ENCODE peak calls at places on chromosomes 16 and 17, in four cellular contexts. U is left ventricle myocardium inferior, L is cardiac muscle cell, O is lung. T is an unnamed sample.

GRCh38 chr16:53775106-53775820 is 71.3 kb downstream of the FTO start:
- DNase-seq in U (no peak), L (no peak), O (no peak), T (no peak)

GRCh38 chr16:10868089-10868488 is 8.9 kb upstream of the CIITA start:
- DNase-seq in U (no peak), L (no peak), O (no peak), T (no peak)

GRCh38 chr17:28173801-28174200 is 131.3 kb downstream of the NLK start:
- DNase-seq in U (no peak), L (peak; percentile 63), O (no peak), T (no peak)

GRCh38 chr17:34220045-34220775 is 34.9 kb upstream of the CCL2 start:
- DNase-seq in U (no peak), L (no peak), O (no peak), T (no peak)

GRCh38 chr16:28879841-28880588 is 1.7 kb downstream of the ATP2A1 start:
- DNase-seq in U (peak; percentile 88), L (peak; percentile 86), O (peak; percentile 90), T (peak; percentile 90)

GRCh38 chr17:36546418-36547093 is 1.8 kb downstream of the GGNBP2 start:
- DNase-seq in U (no peak), L (peak; percentile 14), O (no peak), T (no peak)

GRCh38 chr16:89764711-89765201 is 43.4 kb downstream of the ZNF276 start:
- DNase-seq in U (no peak), L (peak; percentile 5), O (peak; percentile 82), T (no peak)

GRCh38 chr16:67470314-67470713 is 10.6 kb downstream of the ATP6V0D1 start:
- DNase-seq in U (peak; percentile 91), L (no peak), O (peak; percentile 87), T (no peak)

GRCh38 chr17:76926237-76926866 is 58.1 kb downstream of the MGAT5B start:
- DNase-seq in U (no peak), L (no peak), O (no peak), T (no peak)

GRCh38 chr16:73095885-73096341 is 48.0 kb upstream of the ZFHX3 start:
- DNase-seq in U (no peak), L (peak; percentile 52), O (no peak), T (no peak)

GRCh38 chr17:80364091-80364691 is 50.8 kb upstream of the ENDOV start:
- DNase-seq in U (no peak), L (peak; percentile 11), O (no peak), T (peak; percentile 55)

GRCh38 chr17:1340371-1340770 is 59.7 kb downstream of the YWHAE start:
- DNase-seq in U (no peak), L (no peak), O (no peak), T (no peak)

GRCh38 chr17:81514735-81515529 is 2.3 kb upstream of the ACTG1 start:
- DNase-seq in U (peak; percentile 88), L (peak; percentile 90), O (peak; percentile 81), T (peak; percentile 84)

GRCh38 chr16:24929409-24929808 is 83.6 kb downstream of the SLC5A11 start:
- DNase-seq in U (no peak), L (no peak), O (no peak), T (no peak)

GRCh38 chr17:82943339-82943738 is 103.5 kb upstream of the ZNF750 start:
- DNase-seq in U (peak; percentile 7), L (no peak), O (no peak), T (no peak)

GRCh38 chr17:49717371-49717841 is 9.6 kb upstream of the SLC35B1 start:
- DNase-seq in U (no peak), L (no peak), O (no peak), T (no peak)

GRCh38 chr16:28157768-28158535 is 53.8 kb downstream of the XPO6 start:
- DNase-seq in U (no peak), L (peak; percentile 83), O (no peak), T (no peak)

GRCh38 chr17:50213026-50214015 is 11.9 kb upstream of the COL1A1 start:
- DNase-seq in U (no peak), L (no peak), O (no peak), T (peak; percentile 31)

GRCh38 chr16:73047536-73048291 is at the start of gene ZFHX3:
- DNase-seq in U (peak; percentile 79), L (peak; percentile 65), O (peak; percentile 70), T (peak; percentile 48)

GRCh38 chr17:29155235-29155965 is 24.8 kb downstream of the MYO18A start:
- DNase-seq in U (no peak), L (peak; percentile 64), O (no peak), T (peak; percentile 44)

GRCh38 chr17:58534901-58535421 is 20.5 kb upstream of the MTMR4 start:
- DNase-seq in U (peak; percentile 47), L (peak; percentile 67), O (no peak), T (no peak)

GRCh38 chr16:86865866-86866675 is 287.7 kb downstream of the FOXL1 start:
- DNase-seq in U (peak; percentile 86), L (no peak), O (no peak), T (no peak)

GRCh38 chr17:64178011-64178825 is 48.3 kb upstream of the ERN1 start:
- DNase-seq in U (no peak), L (no peak), O (no peak), T (no peak)

GRCh38 chr16:12084436-12084835 is 107.9 kb downstream of the SNX29 start:
- DNase-seq in U (no peak), L (no peak), O (no peak), T (no peak)

GRCh38 chr17:81422776-81423697 is 27.8 kb downstream of the BAHCC1 start:
- DNase-seq in U (peak; percentile 70), L (peak; percentile 96), O (peak; percentile 76), T (peak; percentile 89)

GRCh38 chr17:79769596-79770520 is 8.1 kb upstream of the CBX2 start:
- DNase-seq in U (no peak), L (no peak), O (no peak), T (no peak)

GRCh38 chr16:80058236-80058635 is 457.7 kb upstream of the MAF start:
- DNase-seq in U (peak; percentile 55), L (peak; percentile 27), O (peak; percentile 29), T (peak; percentile 78)

GRCh38 chr17:51351890-51352289 is 91.5 kb downstream of the UTP18 start:
- DNase-seq in U (peak; percentile 18), L (peak; percentile 74), O (no peak), T (peak; percentile 72)

GRCh38 chr16:2586241-2586640 is 48.4 kb downstream of the PDPK1 start:
- DNase-seq in U (peak; percentile 9), L (no peak), O (no peak), T (no peak)

GRCh38 chr17:75011788-75012319 is 616 bp upstream of the MRPL58 start:
- DNase-seq in U (peak; percentile 61), L (peak; percentile 88), O (peak; percentile 51), T (peak; percentile 62)

GRCh38 chr17:74779948-74780400 is 3.8 kb upstream of the NAT9 start:
- DNase-seq in U (peak; percentile 45), L (no peak), O (peak; percentile 65), T (no peak)

GRCh38 chr16:4314532-4315184 is 1.2 kb upstream of the GLIS2 start:
- DNase-seq in U (no peak), L (peak; percentile 59), O (no peak), T (peak; percentile 60)

GRCh38 chr16:4317471-4318170 is 1.8 kb downstream of the GLIS2 start:
- DNase-seq in U (no peak), L (peak; percentile 25), O (no peak), T (peak; percentile 71)

GRCh38 chr16:4315185-4316102 is at the start of gene GLIS2:
- DNase-seq in U (peak; percentile 84), L (peak; percentile 92), O (peak; percentile 75), T (peak; percentile 89)

GRCh38 chr16:4316732-4317461 is 1.0 kb downstream of the GLIS2 start:
- DNase-seq in U (peak; percentile 60), L (no peak), O (peak; percentile 75), T (peak; percentile 71)

GRCh38 chr16:4316103-4316731 is 350 bp downstream of the GLIS2 start:
- DNase-seq in U (no peak), L (peak; percentile 33), O (no peak), T (no peak)
- H3K4me3 ChIP-seq in U (peak overlapping the region; percentile 88), L (peak overlapping the region; percentile 99), O (peak overlapping the region; percentile 78), T (peak overlapping the region; percentile 58)

GRCh38 chr16:65532218-65532617 is 410.4 kb upstream of the CDH11 start:
- DNase-seq in U (no peak), L (no peak), O (no peak), T (no peak)
- H3K4me3 ChIP-seq in U (peak overlapping the region; percentile 27), L (no peak overlapping the region), O (no peak overlapping the region), T (peak overlapping the region; percentile 27)

GRCh38 chr17:15264542-15264941 is 584 bp downstream of the PMP22 start:
- DNase-seq in U (peak; percentile 62), L (no peak), O (no peak), T (no peak)
- H3K4me3 ChIP-seq in U (peak overlapping the region; percentile 90), L (no peak overlapping the region), O (peak overlapping the region; percentile 16), T (peak overlapping the region; percentile 12)

DNA sequence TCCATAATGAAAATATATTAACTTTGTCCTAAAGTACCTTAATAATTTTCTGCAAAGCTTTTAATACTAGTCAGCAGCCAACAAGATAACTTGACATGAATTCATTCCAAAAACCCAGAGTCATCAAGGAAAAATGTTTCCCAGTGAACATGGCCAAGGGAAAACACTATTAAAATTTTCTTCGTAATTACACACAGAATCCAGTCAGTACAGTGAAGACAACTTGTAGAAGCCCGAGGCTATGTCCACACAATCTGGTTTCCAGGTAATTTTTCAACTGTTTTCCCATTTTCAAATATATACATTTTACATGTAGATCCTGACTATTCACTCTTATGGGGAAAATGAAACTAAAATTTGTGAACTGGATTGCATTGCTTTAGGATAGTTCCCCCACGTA is 600.9 kb downstream of the CDH8 start:
- DNase-seq in U (no peak), L (no peak), O (no peak), T (no peak)
- H3K4me3 ChIP-seq in U (no peak overlapping the region), L (no peak overlapping the region), O (no peak overlapping the region), T (no peak overlapping the region)

T was measured in ovary.